ENCODE peak calls at places on chromosomes 16 and 17, in nine cellular contexts. F is Ammon's horn; I is stimulated activated naive B cell treated with anti-CD40 and anti-IgM and Interleukin-4, amounts not matched to agents 10 μg/mL and 1 μg/mL and 100 μg/mL, for 72 hours; W is GM12865; J is AG09319; D is cortex of kidney; V is omental fat pad; B is psoas muscle; K is lower leg skin. G is an unnamed sample.

GRCh38 chr16:66477028-66477515 is 50.0 kb downstream of the BEAN1 start:
- DNase-seq in V (no peak), I (no peak), F (no peak), D (no peak), K (no peak), B (no peak), J (no peak), W (no peak), G (no peak)

GRCh38 chr17:39982069-39982371 is 1.4 kb downstream of the PSMD3 start:
- DNase-seq in J (no peak), K (no peak), B (no peak), W (no peak), V (no peak), I (no peak), D (no peak), F (no peak), G (no peak)

GRCh38 chr17:81722184-81723120 is 10.4 kb downstream of the SLC25A10 start:
- DNase-seq in J (no peak), W (no peak), I (no peak), D (no peak), V (no peak), F (no peak), B (no peak), K (peak), G (peak)

GRCh38 chr16:30697264-30698138 is 1.5 kb upstream of the SRCAP start:
- DNase-seq in J (no peak), K (no peak), I (no peak), V (no peak), F (peak), W (no peak), B (no peak), D (no peak), G (no peak)

GRCh38 chr16:30802971-30803370 is 16.0 kb upstream of the ZNF629 start:
- DNase-seq in V (no peak), F (no peak), W (no peak), I (no peak), K (no peak), J (no peak), D (no peak), B (no peak), G (no peak)

GRCh38 chr16:75029854-75030253 is 31.0 kb downstream of the ZNRF1 start:
- DNase-seq in J (no peak), F (no peak), W (no peak), I (no peak), V (no peak), K (no peak), B (no peak), D (no peak), G (no peak)

GRCh38 chr16:49085689-49086088 is 195.9 kb downstream of the CBLN1 start:
- DNase-seq in F (no peak), I (no peak), K (no peak), D (no peak), J (peak), B (no peak), W (no peak), V (no peak), G (no peak)

GRCh38 chr16:56793504-56793903 is 63.6 kb downstream of the NUP93 start:
- DNase-seq in V (no peak), K (no peak), J (no peak), F (no peak), B (no peak), W (peak), I (no peak), D (no peak), G (no peak)

GRCh38 chr17:14833201-14833773 is 431.8 kb downstream of the PMP22 start:
- DNase-seq in D (no peak), J (peak), V (no peak), F (no peak), K (no peak), I (no peak), W (no peak), B (no peak), G (no peak)

GRCh38 chr17:65592131-65592965 is 30.9 kb upstream of the AXIN2 start:
- DNase-seq in W (no peak), D (no peak), J (no peak), K (no peak), B (no peak), I (no peak), F (no peak), V (no peak), G (no peak)

GRCh38 chr17:17439971-17440843 is 36.6 kb upstream of the MED9 start:
- DNase-seq in F (peak), J (no peak), B (no peak), D (no peak), V (no peak), K (peak), I (peak), W (peak), G (peak)

G was measured in right cardiac atrium.